ENCODE peak calls at places on chromosomes 16 and 17, in seven cellular contexts. W is GM12878, L is GM12891, V is H1, R is K562, J is GM12892, S is HepG2. X is an unnamed sample.

GRCh38 chr17:1713878-1714487 is 3.8 kb upstream of the TLCD2 start:
- DNase-seq in W (no peak), L (no peak), V (no peak), R (no peak), J (no peak), S (peak; percentile 75), X (peak; percentile 62)

GRCh38 chr17:58336456-58337094 is 8.0 kb upstream of the TSPOAP1 start:
- DNase-seq in W (no peak), L (no peak), V (no peak), R (no peak), J (peak; percentile 4), S (no peak), X (peak; percentile 44)

GRCh38 chr16:15897834-15898254 is 9.4 kb upstream of the CEP20 start:
- DNase-seq in W (peak; percentile 76), L (peak; percentile 43), V (no peak), R (no peak), J (peak; percentile 56), S (no peak), X (no peak)

GRCh38 chr16:56657555-56658430 is at the start of gene MT1F:
- DNase-seq in W (no peak), L (no peak), V (peak; percentile 64), R (peak; percentile 62), J (no peak), S (peak; percentile 85), X (peak; percentile 86)

GRCh38 chr16:5032748-5033167 is 977 bp downstream of the NAGPA start:
- DNase-seq in W (no peak), L (no peak), V (no peak), R (no peak), J (no peak), S (peak; percentile 77), X (no peak)

GRCh38 chr17:75875940-75876189 is 2.5 kb downstream of the TRIM47 start:
- DNase-seq in W (no peak), L (no peak), V (no peak), R (no peak), J (no peak), S (no peak), X (peak; percentile 64)

GRCh38 chr16:30748634-30749445 is 615 bp downstream of the PHKG2 start:
- DNase-seq in W (no peak), L (peak; percentile 61), V (no peak), R (peak; percentile 64), J (peak; percentile 56), S (no peak), X (peak; percentile 80)

GRCh38 chr16:27407158-27407557 is 5.2 kb downstream of the IL21R start:
- DNase-seq in W (no peak), L (no peak), V (no peak), R (no peak), J (no peak), S (no peak), X (no peak)

GRCh38 chr16:72996291-72997062 is 51.5 kb downstream of the ZFHX3 start:
- DNase-seq in W (no peak), L (no peak), V (no peak), R (no peak), J (no peak), S (peak; percentile 66), X (no peak)

GRCh38 chr17:1229354-1229890 is 40.8 kb upstream of the BHLHA9 start:
- DNase-seq in W (no peak), L (peak; percentile 96), V (no peak), R (peak; percentile 54), J (peak; percentile 96), S (no peak), X (peak; percentile 75)

DNA sequence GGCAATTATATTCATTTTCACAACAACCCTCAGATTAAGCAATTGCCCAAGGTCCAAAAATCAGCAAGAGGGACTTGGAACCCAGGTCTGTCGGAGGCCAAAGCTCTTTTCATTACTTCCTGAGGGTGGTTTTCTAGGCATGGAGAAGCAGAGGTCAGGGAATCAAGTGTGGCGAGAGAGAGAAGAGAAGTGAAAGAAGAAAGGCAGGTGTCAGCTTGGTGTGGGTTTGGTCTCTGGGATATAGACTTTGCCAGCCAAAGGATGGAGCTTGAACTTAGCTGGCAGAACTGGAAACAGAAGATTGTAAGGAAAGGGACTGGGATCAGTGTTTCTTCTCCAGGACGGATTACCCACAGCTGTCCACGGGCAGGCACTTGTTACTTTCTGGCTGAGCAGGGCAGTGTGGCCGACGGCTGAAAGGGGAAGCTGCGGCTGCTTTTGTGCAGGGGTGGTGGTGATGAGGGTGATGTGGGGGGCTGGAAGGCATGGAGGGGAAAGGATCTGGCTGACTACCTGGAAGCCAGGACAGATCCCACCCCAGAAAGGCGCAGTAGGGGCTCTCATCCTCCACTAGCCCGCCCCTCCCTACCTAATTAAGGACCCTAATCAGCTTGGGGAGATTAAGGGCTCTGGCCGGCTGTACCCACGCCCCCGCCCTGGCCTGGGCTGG is at the start of gene GUCY2D:
- DNase-seq in W (no peak), L (no peak), V (no peak), R (no peak), J (no peak), S (no peak), X (no peak)
- TF ChIP-seq TAF1 in W (no peak), L (no peak), V (no peak), R (no peak), J (no peak), S (no peak), X (no peak)

GRCh38 chr17:4420692-4421131 is 13.0 kb upstream of the SPNS3 start:
- DNase-seq in W (peak; percentile 37), L (peak; percentile 68), V (no peak), R (peak; percentile 70), J (peak; percentile 61), S (peak; percentile 73), X (peak; percentile 81)
- TF ChIP-seq TAF1 in W (no peak), L (no peak), V (no peak), R (no peak), J (no peak), S (no peak), X (no peak)

GRCh38 chr16:11239644-11240632 is 16.1 kb downstream of the SOCS1 start:
- DNase-seq in W (no peak), L (no peak), V (no peak), R (no peak), J (no peak), S (no peak), X (no peak)

GRCh38 chr16:11241480-11242204 is 14.4 kb downstream of the SOCS1 start:
- DNase-seq in W (no peak), L (no peak), V (no peak), R (no peak), J (no peak), S (no peak), X (no peak)

GRCh38 chr16:11238272-11239202 is 17.5 kb downstream of the SOCS1 start:
- DNase-seq in W (no peak), L (no peak), V (no peak), R (peak; percentile 99), J (no peak), S (no peak), X (no peak)

GRCh38 chr16:11242658-11243057 is 13.3 kb downstream of the SOCS1 start:
- DNase-seq in W (no peak), L (no peak), V (no peak), R (no peak), J (no peak), S (no peak), X (no peak)

GRCh38 chr16:11240636-11241473 is 15.1 kb downstream of the SOCS1 start:
- DNase-seq in W (no peak), L (no peak), V (no peak), R (no peak), J (no peak), S (no peak), X (no peak)
- TF ChIP-seq TAF1 in W (no peak), L (no peak), V (no peak), R (no peak), J (no peak), S (no peak), X (no peak)

GRCh38 chr17:79840204-79840988 is 1.2 kb upstream of the CBX4 start:
- DNase-seq in W (no peak), L (no peak), V (no peak), R (no peak), J (no peak), S (no peak), X (peak; percentile 85)
- TF ChIP-seq TAF1 in W (no peak), L (no peak), V (no peak), R (no peak), J (no peak), S (peak; percentile 2), X (no peak)

GRCh38 chr16:14251419-14251818 is 180.3 kb downstream of the MRTFB start:
- DNase-seq in W (no peak), L (no peak), V (no peak), R (no peak), J (no peak), S (no peak), X (no peak)

GRCh38 chr16:14244344-14245010 is 173.4 kb downstream of the MRTFB start:
- DNase-seq in W (no peak), L (no peak), V (no peak), R (no peak), J (no peak), S (no peak), X (no peak)

GRCh38 chr16:14252860-14253259 is 181.7 kb downstream of the MRTFB start:
- DNase-seq in W (no peak), L (no peak), V (no peak), R (no peak), J (no peak), S (no peak), X (no peak)

GRCh38 chr16:14248791-14249190 is 177.7 kb downstream of the MRTFB start:
- DNase-seq in W (no peak), L (no peak), V (no peak), R (no peak), J (no peak), S (no peak), X (no peak)

GRCh38 chr16:14249291-14250032 is 178.3 kb downstream of the MRTFB start:
- DNase-seq in W (peak; percentile 13), L (peak; percentile 30), V (no peak), R (peak; percentile 37), J (peak; percentile 26), S (peak; percentile 53), X (peak; percentile 54)
- TF ChIP-seq TAF1 in W (no peak), L (no peak), V (no peak), R (no peak), J (no peak), S (no peak), X (no peak)

GRCh38 chr17:36835036-36835435 is 102.2 kb upstream of the LHX1 start:
- DNase-seq in W (no peak), L (no peak), V (no peak), R (no peak), J (no peak), S (no peak), X (no peak)
- TF ChIP-seq TAF1 in W (no peak), L (no peak), V (no peak), R (no peak), J (no peak), S (no peak), X (no peak)

DNA sequence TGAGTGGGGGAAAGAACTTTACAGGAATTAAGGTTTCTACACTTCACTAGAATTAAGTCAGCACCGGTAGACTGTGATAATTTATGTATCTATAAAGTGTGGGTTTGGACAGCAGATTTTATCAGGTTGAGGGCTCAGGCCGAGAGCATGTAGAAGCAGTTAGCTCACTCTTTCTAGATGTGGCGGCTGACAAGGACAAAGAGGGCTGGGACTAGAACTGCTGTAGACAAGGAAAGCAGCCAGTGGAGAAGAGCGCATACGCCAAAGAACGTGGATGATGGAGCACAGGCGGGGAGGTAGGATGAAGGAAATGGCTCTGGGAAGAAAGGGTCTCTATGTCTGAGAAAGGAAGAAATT is 504 bp upstream of the GOSR1 start:
- DNase-seq in W (no peak), L (no peak), V (no peak), R (peak; percentile 43), J (no peak), S (peak; percentile 9), X (no peak)
- TF ChIP-seq TAF1 in W (no peak), L (no peak), V (no peak), R (no peak), J (no peak), S (no peak), X (no peak)

X was measured in SK-N-SH.